ENCODE peak calls at places on chromosomes 16 and 17, in nine cellular contexts. Q, K, O, X, M, Y, G, C and P are unnamed samples.

GRCh38 chr16:66588981-66589713 is 9.9 kb downstream of the CMTM2 start:
- DNase-seq in Y (peak), G (peak), O (no peak), X (no peak), C (no peak), Q (peak), M (no peak), K (peak), P (no peak)

GRCh38 chr17:28906276-28907051 is 3.6 kb upstream of the DHRS13 start:
- DNase-seq in O (no peak), Y (no peak), G (no peak), Q (no peak), C (no peak), K (no peak), M (no peak), X (no peak), P (no peak)

GRCh38 chr16:11635679-11636171 is 32.5 kb upstream of the SNN start:
- DNase-seq in M (no peak), Y (no peak), K (no peak), C (no peak), X (no peak), G (no peak), Q (no peak), O (no peak), P (no peak)

GRCh38 chr17:8375738-8376259 is 705 bp downstream of the KRABD2 start:
- DNase-seq in X (no peak), Q (peak), Y (no peak), C (peak), G (no peak), O (no peak), K (peak), M (no peak), P (no peak)

GRCh38 chr17:46020023-46020735 is 21.1 kb downstream of the STH start:
- DNase-seq in X (no peak), O (no peak), Y (no peak), K (no peak), G (no peak), Q (no peak), M (no peak), C (no peak), P (no peak)

GRCh38 chr17:62708587-62708986 is 81.1 kb downstream of the MRC2 start:
- DNase-seq in G (no peak), X (no peak), C (no peak), K (no peak), O (no peak), Q (no peak), Y (peak), M (no peak), P (no peak)

GRCh38 chr17:64178011-64178825 is 48.3 kb upstream of the ERN1 start:
- DNase-seq in K (no peak), O (no peak), X (no peak), Y (no peak), Q (no peak), G (no peak), C (no peak), M (no peak), P (no peak)

GRCh38 chr16:48542966-48543365 is 67.0 kb downstream of the N4BP1 start:
- DNase-seq in Q (no peak), X (no peak), M (no peak), K (no peak), Y (no peak), C (no peak), G (no peak), O (no peak), P (no peak)

GRCh38 chr16:67283039-67283825 is 3.9 kb downstream of the PLEKHG4 start:
- DNase-seq in Q (peak), M (no peak), C (no peak), Y (peak), K (no peak), G (peak), O (no peak), X (no peak), P (no peak)

GRCh38 chr17:10674696-10675095 is 17.6 kb upstream of the MYH3 start:
- DNase-seq in Q (no peak), C (no peak), K (no peak), X (no peak), M (no peak), O (no peak), G (no peak), Y (no peak), P (no peak)

GRCh38 chr16:82160226-82160625 is 9.8 kb downstream of the MPHOSPH6 start:
- DNase-seq in C (no peak), O (no peak), Y (no peak), Q (no peak), X (no peak), G (no peak), K (no peak), M (no peak), P (no peak)

GRCh38 chr17:17079761-17080160 is 37.5 kb downstream of the MPRIP start:
- DNase-seq in Y (no peak), C (no peak), Q (peak), O (no peak), G (no peak), M (peak), K (no peak), X (peak), P (no peak)

GRCh38 chr16:27436065-27436464 is 34.1 kb downstream of the IL21R start:
- DNase-seq in M (peak), C (no peak), Y (no peak), G (no peak), K (no peak), X (no peak), O (no peak), Q (peak), P (peak)

GRCh38 chr17:81566461-81567126 is 14.4 kb upstream of the FAAP100 start:
- DNase-seq in Y (peak), M (peak), X (peak), C (peak), G (peak), O (peak), K (peak), Q (peak), P (peak)

DNA sequence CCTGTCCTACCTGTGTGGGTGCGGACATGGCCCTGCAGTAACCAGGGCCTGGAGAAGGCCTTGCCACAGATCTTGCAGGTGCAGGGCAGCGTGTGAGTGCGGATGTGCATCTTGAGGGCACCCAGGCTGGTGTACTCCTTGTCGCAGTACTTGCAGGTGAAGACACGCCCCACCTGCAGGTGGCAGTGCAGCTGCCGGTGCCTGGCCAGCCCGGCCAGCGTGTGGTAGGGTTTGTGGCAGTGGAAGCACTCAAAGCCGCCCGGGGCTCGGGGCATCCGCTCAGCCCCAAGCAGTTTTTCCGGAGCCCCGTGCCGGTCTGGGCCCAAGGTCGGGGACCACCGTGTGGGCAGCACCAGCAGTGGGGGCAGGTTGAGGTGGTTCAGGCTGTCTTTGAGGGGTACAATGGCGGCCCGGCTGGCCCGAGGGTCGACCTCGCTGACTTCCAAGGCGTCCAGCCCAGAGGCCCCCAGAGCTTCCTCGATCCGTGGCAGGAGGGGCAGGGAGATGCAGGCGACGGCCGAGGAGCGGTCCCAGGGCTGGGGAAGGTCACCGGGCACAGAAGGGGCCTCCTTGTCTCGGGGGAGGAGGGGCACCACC is 5.1 kb downstream of the SNAI3 start:
- DNase-seq in Y (peak), O (no peak), G (no peak), M (no peak), C (no peak), X (no peak), Q (no peak), K (peak), P (no peak)
- H3K4me3 ChIP-seq in Y (no peak), O (no peak), G (no peak), M (no peak), C (no peak), X (no peak), Q (no peak), K (no peak), P (no peak)

GRCh38 chr17:50196826-50197225 is 4.6 kb downstream of the COL1A1 start:
- DNase-seq in G (peak), K (no peak), C (no peak), O (no peak), Q (peak), M (peak), X (no peak), Y (no peak), P (no peak)

GRCh38 chr17:50199211-50199633 is 2.2 kb downstream of the COL1A1 start:
- DNase-seq in Q (peak), O (no peak), X (peak), M (peak), C (no peak), K (no peak), G (peak), Y (no peak), P (no peak)

GRCh38 chr17:50196036-50196435 is 5.4 kb downstream of the COL1A1 start:
- DNase-seq in C (no peak), G (no peak), K (no peak), O (no peak), X (no peak), Y (no peak), M (peak), Q (peak), P (no peak)

GRCh38 chr17:50199651-50200446 is 1.6 kb downstream of the COL1A1 start:
- DNase-seq in Y (peak), O (peak), K (peak), G (peak), M (peak), C (peak), Q (peak), X (peak), P (peak)

DNA sequence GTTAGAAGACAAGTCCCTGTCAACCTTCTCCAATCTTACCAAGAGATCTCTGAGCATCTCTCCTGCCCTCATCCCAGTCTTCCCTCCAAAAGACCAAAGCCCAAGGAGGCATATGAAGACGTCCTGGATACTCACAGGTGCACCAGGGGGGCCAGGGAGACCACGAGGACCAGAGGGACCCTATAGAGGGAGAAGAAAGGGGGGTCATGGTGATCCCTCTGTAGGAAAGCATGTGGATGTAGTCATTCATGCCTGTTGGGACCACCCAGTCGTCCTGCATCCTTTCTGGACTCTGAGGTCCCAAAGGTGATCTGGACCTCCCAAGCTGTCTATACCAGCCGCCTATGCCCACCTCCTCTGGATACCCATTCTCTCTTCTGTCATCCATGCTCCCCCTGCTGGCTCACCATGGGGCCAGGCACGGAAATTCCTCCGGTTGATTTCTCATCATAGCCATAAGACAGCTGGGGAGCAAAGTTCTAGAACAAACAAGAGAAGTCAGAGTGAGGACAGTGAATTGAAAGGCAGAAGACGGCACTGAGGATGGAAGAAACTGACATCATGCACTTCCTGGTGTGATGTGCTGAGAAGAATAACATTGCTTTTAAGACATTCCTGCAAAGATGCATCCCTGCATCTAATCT is 3.3 kb downstream of the COL1A1 start:
- DNase-seq in O (no peak), K (peak), G (peak), C (peak), Q (peak), Y (peak), X (no peak), M (peak), P (no peak)
- H3K27ac ChIP-seq in O (peak), K (no peak), G (no peak), C (no peak), Q (peak), Y (peak), X (peak), M (peak), P (peak)

DNA sequence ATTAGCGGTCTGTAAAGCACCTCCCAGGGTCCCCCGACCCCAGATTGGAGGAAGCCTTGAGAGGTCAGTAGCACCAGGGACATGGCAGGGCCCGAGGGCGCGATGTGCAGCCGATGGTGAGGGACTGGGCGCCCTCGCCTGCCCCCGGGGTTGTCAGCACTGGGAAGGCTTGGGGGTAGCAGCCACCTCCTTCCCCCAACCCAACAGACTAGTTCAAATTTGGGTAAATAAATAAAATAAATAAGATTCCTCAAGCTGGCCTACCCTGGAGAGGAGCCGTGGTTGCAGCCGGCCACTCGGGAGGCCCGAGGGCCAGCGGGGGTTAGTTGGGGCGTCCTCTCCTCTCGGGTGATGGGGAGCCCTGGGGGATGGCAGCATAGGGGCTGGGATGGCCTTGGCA is 1.5 kb downstream of the C16orf92 start:
- DNase-seq in Q (peak), K (no peak), G (no peak), C (no peak), M (no peak), X (no peak), O (no peak), Y (no peak), P (no peak)
- H3K4me3 ChIP-seq in Q (no peak), K (no peak), G (no peak), C (no peak), M (no peak), X (no peak), O (no peak), Y (no peak), P (no peak)

GRCh38 chr17:61409301-61410099 is 9.9 kb downstream of the TBX2 start:
- DNase-seq in G (peak), M (peak), C (peak), Y (peak), X (no peak), O (peak), Q (peak), K (peak), P (peak)
- H3K27ac ChIP-seq in G (peak), M (peak), C (peak), Y (peak), X (peak), O (peak), Q (peak), K (peak), P (peak)

DNA sequence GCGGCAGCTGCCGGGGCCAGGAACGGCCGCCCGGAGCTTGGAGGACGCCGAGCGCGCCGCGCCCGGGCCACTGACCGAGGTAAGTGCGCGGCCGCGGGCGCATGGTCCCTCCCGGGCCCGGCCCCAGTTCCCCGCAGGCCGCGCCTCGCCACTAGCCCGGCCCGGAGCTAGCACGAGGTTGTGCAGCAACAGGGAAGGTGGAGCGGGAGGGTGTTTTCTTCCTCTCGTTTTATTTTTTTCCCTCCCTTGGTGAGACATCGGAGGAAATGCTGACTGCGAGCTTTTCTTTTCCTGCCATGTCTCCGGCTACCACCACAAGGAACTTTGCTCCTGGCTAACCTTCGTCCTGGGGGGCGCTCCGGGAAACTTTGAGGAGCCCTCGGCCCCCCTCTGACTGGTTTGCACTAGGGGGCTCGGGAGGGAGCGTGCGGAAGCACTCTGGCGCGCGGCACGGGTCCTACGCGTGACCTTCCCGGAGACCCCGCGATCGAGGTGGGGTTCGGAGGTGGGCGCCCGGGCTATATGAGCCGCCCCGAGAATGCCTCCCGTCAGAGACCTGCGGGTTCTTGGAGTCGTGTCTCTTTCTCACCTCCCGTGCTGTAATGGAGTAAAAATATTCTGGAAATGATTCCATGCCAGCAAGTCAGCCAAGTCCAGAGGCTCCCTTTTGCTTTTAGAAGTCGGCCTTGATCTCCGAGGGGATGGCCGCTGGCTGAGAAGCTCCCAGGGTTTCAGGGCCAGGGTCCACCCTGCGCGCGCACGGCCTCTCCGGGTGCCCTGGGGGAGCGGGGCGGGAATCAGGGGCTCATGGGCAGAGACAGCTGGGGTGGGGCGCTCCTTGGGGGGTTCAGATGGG is 906 bp downstream of the KCNJ12 start:
- DNase-seq in Y (peak), C (no peak), K (peak), X (no peak), M (no peak), G (peak), Q (peak), O (no peak), P (no peak)
- H3K4me3 ChIP-seq in Y (peak), C (peak), K (peak), X (peak), M (peak), G (peak), Q (peak), O (peak), P (peak)

DNA sequence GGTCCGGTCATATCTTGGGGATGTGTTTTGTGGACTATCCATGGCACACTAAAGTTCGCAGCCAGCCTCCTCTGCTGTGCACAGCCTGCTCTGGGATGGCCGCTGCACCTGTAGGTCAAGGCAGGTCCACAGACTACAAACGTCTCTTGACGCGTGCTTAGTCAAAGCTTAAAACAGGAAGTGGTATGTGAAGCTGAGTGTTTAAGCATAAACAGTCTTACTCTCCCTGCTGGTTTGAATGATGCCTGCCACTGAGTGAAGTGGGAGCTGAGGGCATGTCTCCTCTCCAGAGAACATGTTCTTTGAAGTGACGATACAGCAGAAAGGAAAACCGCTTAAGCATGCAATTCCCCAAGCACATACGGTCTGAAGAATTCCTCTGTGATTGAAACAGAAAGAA is 365.6 kb downstream of the SLC39A11 start:
- DNase-seq in Y (no peak), X (no peak), Q (no peak), O (no peak), M (no peak), K (no peak), G (no peak), C (no peak), P (no peak)
- H3K27ac ChIP-seq in Y (no peak), X (no peak), Q (no peak), O (no peak), M (no peak), K (no peak), G (no peak), C (no peak), P (no peak)